ENCODE peak calls at places on chromosome 1, in four cellular contexts. J, F, G and P are unnamed samples.

GRCh38 chr1:5485968-5486665 is 506.1 kb downstream of the NPHP4 start:
- DNase-seq in J (no peak), F (peak; percentile 82), G (no peak), P (no peak)

GRCh38 chr1:108316545-108316944 is 72.7 kb upstream of the NBPF4 start:
- DNase-seq in G (no peak), F (no peak), J (no peak), P (no peak)

GRCh38 chr1:201330541-201330940 is 46.9 kb downstream of the TNNT2 start:
- DNase-seq in G (no peak), F (no peak), J (no peak), P (no peak)

GRCh38 chr1:154170547-154171221 is 15.8 kb upstream of the NUP210L start:
- DNase-seq in J (no peak), F (no peak), G (peak; percentile 70), P (peak; percentile 50)

GRCh38 chr1:54604572-54605370 is 18.6 kb downstream of the FAM151A start:
- DNase-seq in F (no peak), G (peak; percentile 31), J (peak; percentile 47), P (peak; percentile 20)

GRCh38 chr1:76068542-76068941 is 6.0 kb upstream of the ST6GALNAC3 start:
- DNase-seq in J (no peak), G (no peak), F (no peak), P (no peak)

GRCh38 chr1:58782308-58783089 is 1.3 kb downstream of the JUN start:
- DNase-seq in J (peak; percentile 65), F (peak; percentile 50), G (peak; percentile 70), P (peak; percentile 72)

GRCh38 chr1:3731543-3731942 is 20.7 kb upstream of the CCDC27 start:
- DNase-seq in G (no peak), J (no peak), F (no peak), P (no peak)

GRCh38 chr1:27569088-27569459 is 34.9 kb downstream of the AHDC1 start:
- DNase-seq in F (no peak), J (no peak), G (no peak), P (no peak)

GRCh38 chr1:101309334-101310221 is 72.8 kb downstream of the S1PR1 start:
- DNase-seq in J (peak; percentile 32), F (peak; percentile 49), G (peak; percentile 78), P (peak; percentile 71)

GRCh38 chr1:43936470-43937151 is 3.0 kb downstream of the ARTN start:
- DNase-seq in J (peak; percentile 35), F (peak; percentile 54), G (peak; percentile 26), P (no peak)

GRCh38 chr1:47212636-47213229 is 19.3 kb downstream of the TAL1 start:
- DNase-seq in G (no peak), J (no peak), F (no peak), P (no peak)

GRCh38 chr1:88079036-88079435 is 605.0 kb upstream of the PKN2 start:
- DNase-seq in G (no peak), F (no peak), J (no peak), P (no peak)

GRCh38 chr1:29452463-29453230 is 216.3 kb downstream of the PTPRU start:
- DNase-seq in G (no peak), F (no peak), J (no peak), P (no peak)

GRCh38 chr1:64616039-64616438 is 128.8 kb upstream of the RAVER2 start:
- DNase-seq in J (no peak), F (no peak), G (no peak), P (no peak)

GRCh38 chr1:53586765-53587164 is 127.6 kb downstream of the DMRTB1 start:
- DNase-seq in F (no peak), J (no peak), G (no peak), P (no peak)

GRCh38 chr1:246199086-246199485 is 308.0 kb downstream of the SMYD3 start:
- DNase-seq in G (no peak), F (no peak), J (no peak), P (no peak)

GRCh38 chr1:174114788-174115448 is 44.4 kb upstream of the RABGAP1L start:
- DNase-seq in F (peak; percentile 13), G (peak; percentile 32), J (peak; percentile 56), P (peak; percentile 8)

GRCh38 chr1:1440262-1440772 is 4.8 kb downstream of the VWA1 start:
- DNase-seq in F (no peak), J (no peak), G (no peak), P (no peak)

GRCh38 chr1:87926131-87926828 is 597.6 kb downstream of the LMO4 start:
- DNase-seq in J (no peak), F (no peak), G (no peak), P (no peak)

GRCh38 chr1:10085076-10085475 is 52.3 kb downstream of the UBE4B start:
- DNase-seq in G (no peak), F (no peak), J (no peak), P (no peak)

GRCh38 chr1:64042331-64043100 is 160.9 kb upstream of the UBE2U start:
- DNase-seq in J (no peak), F (no peak), G (no peak), P (no peak)

GRCh38 chr1:235254721-235255120 is 73.3 kb downstream of the ARID4B start:
- DNase-seq in G (no peak), F (no peak), J (no peak), P (no peak)

GRCh38 chr1:97489834-97490233 is 431.0 kb downstream of the DPYD start:
- DNase-seq in F (no peak), G (no peak), J (peak; percentile 47), P (no peak)

GRCh38 chr1:16630661-16631247 is 17.4 kb upstream of the NBPF1 start:
- DNase-seq in F (no peak), J (no peak), G (peak; percentile 11), P (peak; percentile 2)

GRCh38 chr1:110620250-110620615 is 14.1 kb upstream of the KCNA2 start:
- DNase-seq in G (no peak), F (peak; percentile 57), J (no peak), P (no peak)

GRCh38 chr1:109197163-109198042 is 16.3 kb upstream of the SARS1 start:
- DNase-seq in F (no peak), J (no peak), G (peak; percentile 65), P (peak; percentile 20)

GRCh38 chr1:157112186-157112867 is 12.7 kb upstream of the ETV3L start:
- DNase-seq in G (no peak), F (no peak), J (no peak), P (no peak)

GRCh38 chr1:243944429-243945160 is 94.6 kb upstream of the AKT3 start:
- DNase-seq in F (no peak), G (no peak), J (no peak), P (no peak)

GRCh38 chr1:72567511-72567910 is 285.2 kb upstream of the NEGR1 start:
- DNase-seq in F (peak; percentile 7), G (no peak), J (no peak), P (no peak)

GRCh38 chr1:86515597-86515996 is 31.3 kb upstream of the CLCA4 start:
- DNase-seq in G (no peak), J (no peak), F (peak; percentile 50), P (no peak)